ENCODE peak calls at places on chromosomes 4 and X, in eight cellular contexts. V is sigmoid colon, Z is Panc1, A is hepatocyte, Q is left ventricle myocardium inferior, E is A673, C is ovary, W is A549. K is an unnamed sample.

GRCh38 chrX:9676311-9676710 is 89.3 kb downstream of the GPR143 start:
- DNase-seq in C (no peak), Q (no peak), W (no peak), A (no peak), V (no peak), E (no peak), Z (no peak), K (peak; percentile 58)

GRCh38 chr4:104591505-104591904 is 96.8 kb upstream of the CXXC4 start:
- DNase-seq in Q (peak; percentile 28), W (no peak), C (no peak), Z (no peak), A (peak; percentile 59), V (peak; percentile 69), E (peak; percentile 31), K (no peak)

GRCh38 chr4:156053174-156053573 is 99.5 kb upstream of the CTSO start:
- DNase-seq in E (no peak), Z (no peak), W (no peak), C (no peak), A (no peak), Q (no peak), V (no peak), K (no peak)

GRCh38 chr4:978957-979701 is 5.8 kb upstream of the DGKQ start:
- DNase-seq in Z (no peak), W (no peak), E (no peak), V (no peak), A (no peak), C (no peak), Q (no peak), K (no peak)

GRCh38 chr4:56914336-56914735 is 6.6 kb downstream of the REST start:
- DNase-seq in V (no peak), A (no peak), Z (no peak), W (no peak), Q (no peak), C (no peak), E (no peak), K (no peak)

GRCh38 chr4:48275247-48275646 is 5.6 kb upstream of the TEC start:
- DNase-seq in Q (no peak), E (peak; percentile 68), C (no peak), Z (no peak), W (peak; percentile 6), A (no peak), V (no peak), K (no peak)

GRCh38 chr4:93184093-93184492 is 644.5 kb upstream of the ATOH1 start:
- DNase-seq in W (no peak), A (peak; percentile 7), C (no peak), Q (no peak), Z (no peak), V (no peak), E (no peak), K (no peak)

GRCh38 chr4:6751611-6752485 is 30.7 kb upstream of the KIAA0232 start:
- DNase-seq in W (no peak), Q (no peak), A (no peak), E (no peak), C (no peak), Z (no peak), V (no peak), K (no peak)

GRCh38 chrX:109472939-109473713 is 8.8 kb downstream of the GUCY2F start:
- DNase-seq in E (peak; percentile 75), Q (no peak), Z (no peak), V (no peak), W (no peak), C (peak; percentile 20), A (peak; percentile 38), K (no peak)

GRCh38 chr4:2572076-2572475 is 35.6 kb downstream of the FAM193A start:
- DNase-seq in V (no peak), C (no peak), W (no peak), Q (no peak), Z (no peak), A (no peak), E (no peak), K (no peak)

GRCh38 chr4:10278071-10278470 is 161.5 kb upstream of the WDR1 start:
- DNase-seq in V (no peak), Q (no peak), W (no peak), A (no peak), E (no peak), C (no peak), Z (no peak), K (no peak)

GRCh38 chr4:5809216-5809776 is 83.6 kb downstream of the CRMP1 start:
- DNase-seq in Q (no peak), V (peak; percentile 50), W (no peak), C (no peak), A (no peak), E (no peak), Z (no peak), K (no peak)

GRCh38 chr4:5751918-5752802 is 41.2 kb downstream of the EVC start:
- DNase-seq in V (peak; percentile 60), C (no peak), E (peak; percentile 56), W (no peak), Q (no peak), Z (no peak), A (peak; percentile 35), K (peak; percentile 42)

GRCh38 chr4:175325230-175325629 is 407.1 kb downstream of the ADAM29 start:
- DNase-seq in A (no peak), C (no peak), Z (no peak), Q (no peak), W (no peak), V (no peak), E (no peak), K (no peak)

GRCh38 chr4:160956875-160957274 is 1206.9 kb downstream of the FSTL5 start:
- DNase-seq in C (no peak), E (no peak), W (no peak), V (no peak), Q (no peak), Z (no peak), A (no peak), K (no peak)

GRCh38 chr4:157222764-157223145 is 2.2 kb downstream of the GRIA2 start:
- DNase-seq in A (no peak), C (no peak), Q (no peak), V (no peak), Z (no peak), E (peak; percentile 11), W (no peak), K (no peak)
- H3K4me3 ChIP-seq in A (peak overlapping the region; percentile 25), C (peak overlapping the region; percentile 38), Q (peak overlapping the region; percentile 53), V (peak overlapping the region; percentile 36), Z (no peak overlapping the region), E (peak overlapping the region; percentile 59), W (peak overlapping the region; percentile 33), K (peak overlapping the region; percentile 19)

DNA sequence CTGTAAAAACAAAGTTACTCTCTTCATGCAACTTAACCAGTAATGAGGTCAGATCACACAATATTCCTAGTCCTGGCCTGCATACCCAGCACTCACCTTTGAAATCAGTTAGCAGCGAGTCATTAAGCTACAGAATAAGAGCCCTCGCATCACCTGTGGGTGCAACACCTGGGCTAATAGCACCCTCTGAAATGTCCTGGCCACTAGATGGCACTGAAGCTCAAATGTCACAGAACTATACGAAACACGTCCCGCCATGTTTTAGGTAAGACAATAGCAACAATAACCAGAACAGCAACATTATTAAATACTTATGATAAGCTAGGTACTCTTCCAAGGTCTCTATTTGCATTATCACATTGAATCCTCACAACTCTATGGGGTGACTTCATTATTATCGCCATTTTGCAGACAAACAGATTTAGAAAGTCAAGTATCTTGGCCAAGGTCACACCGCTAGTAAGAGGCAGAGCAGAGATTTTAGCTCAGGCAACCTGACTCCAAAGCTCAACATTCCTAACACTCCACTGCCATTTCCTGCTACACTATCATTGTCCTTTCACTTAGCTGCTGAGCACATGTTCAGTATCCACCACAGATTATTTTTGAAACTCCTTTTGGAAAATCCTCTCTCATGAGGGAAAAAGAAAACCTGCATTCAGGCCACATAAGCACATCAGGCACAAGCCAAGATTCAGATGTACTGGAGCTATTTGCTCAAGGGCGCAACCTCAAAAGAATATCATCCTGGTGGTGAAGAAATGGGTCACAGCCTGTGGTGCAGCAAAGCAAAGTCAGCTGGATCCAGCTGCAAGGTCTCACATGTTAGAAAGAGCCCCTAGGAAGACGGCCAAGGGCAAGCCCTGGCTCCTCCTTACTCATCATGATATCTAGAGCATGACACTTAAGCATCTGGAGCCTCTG is 59.5 kb upstream of the KDR start:
- DNase-seq in V (no peak), Z (no peak), Q (peak; percentile 24), A (peak; percentile 55), W (no peak), E (no peak), C (peak; percentile 22), K (no peak)
- TF ChIP-seq CTCF in V (no peak), Z (peak; percentile 56), Q (peak; percentile 38), A (peak; percentile 43), W (peak; percentile 21), E (peak; percentile 47), C (no peak), K (peak; percentile 32)

GRCh38 chr4:154189346-154189745 is 302.3 kb downstream of the DCHS2 start:
- DNase-seq in C (no peak), V (no peak), Z (no peak), Q (no peak), W (no peak), A (no peak), E (no peak), K (no peak)

GRCh38 chr4:154186035-154186434 is 305.6 kb downstream of the DCHS2 start:
- DNase-seq in Z (no peak), A (no peak), E (no peak), C (no peak), Q (no peak), W (no peak), V (no peak), K (no peak)

GRCh38 chr4:154186888-154187287 is 304.7 kb downstream of the DCHS2 start:
- DNase-seq in Q (no peak), A (no peak), C (no peak), Z (no peak), E (no peak), W (no peak), V (no peak), K (no peak)

DNA sequence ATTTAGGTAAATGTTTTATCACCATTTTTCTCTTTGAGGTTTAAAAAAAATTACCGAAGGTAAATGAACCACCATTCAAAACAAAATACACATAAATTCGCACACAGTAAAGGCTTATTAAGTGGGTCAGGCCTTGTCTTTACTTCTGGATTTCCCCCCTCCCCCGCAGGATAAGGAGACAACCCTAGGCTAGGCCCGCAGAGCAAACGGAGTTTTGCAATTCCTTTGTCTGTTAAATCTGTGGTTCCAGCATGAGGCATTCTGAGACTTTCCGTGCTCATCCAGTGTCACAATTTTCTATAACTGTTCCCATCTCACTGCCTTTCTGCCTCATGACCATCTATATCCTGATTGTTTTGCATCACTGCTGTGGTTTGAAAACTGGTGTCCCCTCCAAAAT is 307.4 kb downstream of the DCHS2 start:
- DNase-seq in Z (no peak), E (no peak), Q (no peak), V (no peak), A (no peak), W (no peak), C (no peak), K (no peak)
- H3K4me3 ChIP-seq in Z (no peak overlapping the region), E (no peak overlapping the region), Q (no peak overlapping the region), V (no peak overlapping the region), A (no peak overlapping the region), W (no peak overlapping the region), C (no peak overlapping the region), K (no peak overlapping the region)

DNA sequence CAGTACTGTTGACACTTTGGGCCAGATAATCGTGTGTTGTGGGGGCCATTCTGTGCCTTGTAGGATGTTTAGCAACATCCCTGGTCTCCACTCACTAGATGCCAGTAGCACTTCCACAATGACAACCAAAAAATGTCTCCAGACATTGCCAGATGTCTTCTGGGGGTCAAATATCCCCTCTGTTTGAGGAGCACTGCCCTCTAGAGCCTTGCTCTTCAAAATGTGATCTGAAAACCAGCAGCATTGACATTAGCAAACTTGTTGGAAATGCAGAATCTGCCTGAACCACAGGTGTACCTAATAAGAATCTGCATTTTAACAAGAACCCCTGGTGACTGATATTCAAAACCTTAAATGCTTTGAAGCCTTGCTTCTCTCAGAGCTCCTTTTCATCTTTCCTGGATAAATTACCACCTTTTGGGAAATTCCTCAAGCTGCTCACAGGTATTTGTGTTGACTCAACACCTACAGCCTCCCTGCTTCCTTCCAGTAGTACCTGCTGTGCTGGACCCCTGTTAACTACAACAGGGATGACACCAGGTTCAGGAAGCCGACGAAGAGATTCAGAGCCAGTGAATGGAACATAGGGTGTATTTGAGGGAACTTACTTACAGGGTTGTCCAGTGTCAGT is 459.0 kb upstream of the NR3C2 start:
- DNase-seq in C (no peak), Z (no peak), V (no peak), W (no peak), E (no peak), Q (no peak), A (no peak), K (no peak)
- TF ChIP-seq CTCF in C (no peak), Z (no peak), V (no peak), W (no peak), E (no peak), Q (no peak), A (no peak), K (no peak)

K was measured in HFF-Myc.